ENCODE peak calls at places on chromosomes 5 and 9, in seven cellular contexts. R is memory B cell; U is retina; B is fibroblast of mammary gland; X is stimulated activated CD4-positive, alpha-beta T cell treated with anti-CD3 and anti-CD28 coated beads, Interleukin-4, amount 100 ng/mL, for 48 hours; L is activated CD4-positive, CD25-positive, alpha-beta regulatory T cell; H is NCI-H1417. J is an unnamed sample.

GRCh38 chr5:448766-449090 is 5.8 kb downstream of the EXOC3 start:
- DNase-seq in B (no peak), R (no peak), H (no peak), U (no peak), X (no peak), L (no peak), J (no peak)

GRCh38 chr9:136399176-136400037 is 563 bp downstream of the SNAPC4 start:
- DNase-seq in B (peak), R (peak), L (no peak), X (no peak), H (peak), U (peak), J (no peak)

GRCh38 chr9:86632537-86632936 is 278.3 kb upstream of the TUT7 start:
- DNase-seq in X (no peak), B (no peak), L (no peak), H (no peak), U (no peak), R (no peak), J (no peak)

GRCh38 chr5:95620870-95621838 is 1.3 kb downstream of the GPR150 start:
- DNase-seq in U (peak), R (peak), X (peak), L (peak), H (peak), B (no peak), J (peak)

GRCh38 chr5:11261226-11261625 is 500.2 kb upstream of the DAP start:
- DNase-seq in U (no peak), H (no peak), R (no peak), X (no peak), L (no peak), B (no peak), J (no peak)

GRCh38 chr9:113559834-113560620 is 96.5 kb downstream of the RGS3 start:
- DNase-seq in X (no peak), R (no peak), L (no peak), U (no peak), H (no peak), B (no peak), J (no peak)

GRCh38 chr5:15575566-15576195 is 75.7 kb downstream of the FBXL7 start:
- DNase-seq in X (no peak), R (no peak), L (no peak), U (no peak), H (no peak), B (peak), J (no peak)

GRCh38 chr5:162990063-162990462 is 447.3 kb upstream of the CCNG1 start:
- DNase-seq in B (no peak), X (no peak), R (no peak), H (no peak), U (no peak), L (no peak), J (no peak)

GRCh38 chr5:160961761-160962160 is 109.8 kb upstream of the ATP10B start:
- DNase-seq in U (no peak), H (no peak), L (no peak), X (no peak), R (no peak), B (no peak), J (no peak)

GRCh38 chr9:93110400-93110855 is 14.4 kb downstream of the CARD19 start:
- DNase-seq in X (no peak), R (no peak), U (no peak), L (no peak), B (no peak), H (no peak), J (no peak)

GRCh38 chr9:33818167-33818831 is 1.3 kb downstream of the UBE2R2 start:
- DNase-seq in X (no peak), U (peak), R (no peak), B (no peak), H (no peak), L (no peak), J (no peak)

GRCh38 chr5:113091622-113092021 is 115.0 kb downstream of the DCP2 start:
- DNase-seq in R (no peak), U (no peak), B (no peak), X (no peak), L (no peak), H (no peak), J (no peak)

GRCh38 chr5:139810341-139811075 is 14.9 kb downstream of the PSD2 start:
- DNase-seq in R (no peak), B (no peak), X (no peak), U (no peak), H (no peak), L (no peak), J (no peak)

GRCh38 chr9:14482856-14483255 is 168.9 kb upstream of the NFIB start:
- DNase-seq in R (no peak), H (no peak), U (no peak), X (no peak), L (no peak), B (no peak), J (no peak)

GRCh38 chr9:20569525-20569924 is 52.8 kb downstream of the MLLT3 start:
- DNase-seq in R (no peak), H (no peak), U (no peak), X (no peak), B (no peak), L (no peak), J (no peak)

GRCh38 chr5:176866913-176867312 is 32.2 kb downstream of the HK3 start:
- DNase-seq in U (peak), R (no peak), H (peak), L (no peak), X (no peak), B (no peak), J (no peak)

GRCh38 chr9:19198406-19198805 is 32.1 kb upstream of the DENND4C start:
- DNase-seq in H (no peak), X (no peak), B (no peak), U (no peak), R (no peak), L (no peak), J (no peak)

GRCh38 chr5:135069016-135069770 is 35.2 kb upstream of the PITX1 start:
- DNase-seq in H (no peak), X (no peak), L (no peak), U (peak), B (no peak), R (no peak), J (no peak)

GRCh38 chr9:128712451-128713410 is 10.4 kb downstream of the PKN3 start:
- DNase-seq in B (no peak), X (no peak), R (no peak), H (no peak), L (no peak), U (no peak), J (no peak)

GRCh38 chr5:135269828-135270545 is 129.0 kb downstream of the MACROH2A1 start:
- DNase-seq in B (peak), X (no peak), L (no peak), U (no peak), R (no peak), H (no peak), J (no peak)

GRCh38 chr5:67061511-67061910 is 135.1 kb downstream of the CD180 start:
- DNase-seq in H (no peak), L (no peak), X (no peak), R (no peak), B (no peak), U (no peak), J (no peak)

GRCh38 chr5:3414371-3414770 is 181.3 kb upstream of the IRX1 start:
- DNase-seq in L (no peak), B (no peak), U (no peak), R (no peak), H (no peak), X (no peak), J (no peak)

GRCh38 chr5:132418876-132419275 is 49.4 kb downstream of the SLC22A5 start:
- DNase-seq in L (no peak), B (no peak), X (no peak), U (no peak), R (no peak), H (peak), J (no peak)

GRCh38 chr9:87194471-87194870 is 247.2 kb upstream of the GAS1 start:
- DNase-seq in H (no peak), L (no peak), R (no peak), U (peak), X (no peak), B (peak), J (no peak)

GRCh38 chr5:62653001-62653863 is 74.6 kb downstream of the LRRC70 start:
- DNase-seq in U (no peak), H (no peak), R (no peak), L (no peak), X (no peak), B (no peak), J (no peak)

GRCh38 chr5:108945094-108945493 is 197.4 kb downstream of the FER start:
- DNase-seq in X (no peak), B (no peak), H (no peak), U (no peak), R (no peak), L (no peak), J (no peak)

GRCh38 chr5:82620957-82621600 is 342.9 kb upstream of the RPS23 start:
- DNase-seq in B (no peak), L (no peak), U (no peak), H (no peak), X (no peak), R (no peak), J (no peak)